ENCODE peak calls at places on chromosomes 6 and 20, in ten cellular contexts. One of them, this sample, is unnamed.
A peak's percentile ranks its signal among the peaks of the same experiment; 100 is the strongest.

GRCh38 chr6:36224918-36225461 is 28.4 kb downstream of the BRPF3 start:
- DNase-seq in A549: no peak
- DNase-seq in psoas muscle: no peak
- DNase-seq in endothelial cell: no peak
- DNase-seq in heart left ventricle: no peak
- DNase-seq in HCT116: no peak
- DNase-seq in stimulated activated CD4-positive, alpha-beta T cell treated with anti-CD3 and anti-CD28 coated beads, Interleukin-1b, Interleukin-23, amount 100 ng/mL, for 24 hours: no peak
- DNase-seq in dorsolateral prefrontal cortex: no peak
- DNase-seq in CD8-positive, alpha-beta memory T cell: no peak
- DNase-seq in activated B cell treated with CpG ODN at 0.5 μM for 24 hours: no peak
- DNase-seq in this sample: no peak

GRCh38 chr6:159819932-159820640 is 20.0 kb downstream of the PNLDC1 start:
- DNase-seq in A549: no peak
- DNase-seq in psoas muscle: no peak
- DNase-seq in endothelial cell: no peak
- DNase-seq in heart left ventricle: no peak
- DNase-seq in HCT116: no peak
- DNase-seq in stimulated activated CD4-positive, alpha-beta T cell treated with anti-CD3 and anti-CD28 coated beads, Interleukin-1b, Interleukin-23, amount 100 ng/mL, for 24 hours: no peak
- DNase-seq in dorsolateral prefrontal cortex: no peak
- DNase-seq in CD8-positive, alpha-beta memory T cell: peak; percentile 58
- DNase-seq in activated B cell treated with CpG ODN at 0.5 μM for 24 hours: no peak
- DNase-seq in this sample: no peak

GRCh38 chr6:77015350-77015749 is 447.9 kb downstream of the HTR1B start:
- DNase-seq in A549: no peak
- DNase-seq in psoas muscle: no peak
- DNase-seq in endothelial cell: no peak
- DNase-seq in heart left ventricle: no peak
- DNase-seq in HCT116: no peak
- DNase-seq in stimulated activated CD4-positive, alpha-beta T cell treated with anti-CD3 and anti-CD28 coated beads, Interleukin-1b, Interleukin-23, amount 100 ng/mL, for 24 hours: no peak
- DNase-seq in dorsolateral prefrontal cortex: no peak
- DNase-seq in CD8-positive, alpha-beta memory T cell: no peak
- DNase-seq in activated B cell treated with CpG ODN at 0.5 μM for 24 hours: no peak
- DNase-seq in this sample: no peak

GRCh38 chr6:76465410-76465809 is 392.9 kb upstream of the IMPG1 start:
- DNase-seq in A549: no peak
- DNase-seq in psoas muscle: no peak
- DNase-seq in endothelial cell: no peak
- DNase-seq in heart left ventricle: no peak
- DNase-seq in HCT116: no peak
- DNase-seq in stimulated activated CD4-positive, alpha-beta T cell treated with anti-CD3 and anti-CD28 coated beads, Interleukin-1b, Interleukin-23, amount 100 ng/mL, for 24 hours: no peak
- DNase-seq in dorsolateral prefrontal cortex: no peak
- DNase-seq in CD8-positive, alpha-beta memory T cell: no peak
- DNase-seq in activated B cell treated with CpG ODN at 0.5 μM for 24 hours: no peak
- DNase-seq in this sample: no peak

GRCh38 chr20:25399038-25399430 is 8.4 kb upstream of the ABHD12 start:
- DNase-seq in A549: peak; percentile 81
- DNase-seq in psoas muscle: no peak
- DNase-seq in endothelial cell: peak; percentile 50
- DNase-seq in heart left ventricle: no peak
- DNase-seq in HCT116: peak; percentile 68
- DNase-seq in stimulated activated CD4-positive, alpha-beta T cell treated with anti-CD3 and anti-CD28 coated beads, Interleukin-1b, Interleukin-23, amount 100 ng/mL, for 24 hours: no peak
- DNase-seq in dorsolateral prefrontal cortex: no peak
- DNase-seq in CD8-positive, alpha-beta memory T cell: peak; percentile 38
- DNase-seq in activated B cell treated with CpG ODN at 0.5 μM for 24 hours: no peak
- DNase-seq in this sample: no peak

GRCh38 chr6:328184-328670 is 35.9 kb downstream of the DUSP22 start:
- DNase-seq in A549: no peak
- DNase-seq in psoas muscle: no peak
- DNase-seq in endothelial cell: no peak
- DNase-seq in heart left ventricle: peak; percentile 66
- DNase-seq in HCT116: no peak
- DNase-seq in stimulated activated CD4-positive, alpha-beta T cell treated with anti-CD3 and anti-CD28 coated beads, Interleukin-1b, Interleukin-23, amount 100 ng/mL, for 24 hours: no peak
- DNase-seq in dorsolateral prefrontal cortex: no peak
- DNase-seq in CD8-positive, alpha-beta memory T cell: no peak
- DNase-seq in activated B cell treated with CpG ODN at 0.5 μM for 24 hours: peak; percentile 20
- DNase-seq in this sample: peak; percentile 48

GRCh38 chr20:1775117-1775516 is 117.5 kb upstream of the SIRPG start:
- DNase-seq in A549: no peak
- DNase-seq in psoas muscle: no peak
- DNase-seq in endothelial cell: no peak
- DNase-seq in heart left ventricle: no peak
- DNase-seq in HCT116: no peak
- DNase-seq in stimulated activated CD4-positive, alpha-beta T cell treated with anti-CD3 and anti-CD28 coated beads, Interleukin-1b, Interleukin-23, amount 100 ng/mL, for 24 hours: no peak
- DNase-seq in dorsolateral prefrontal cortex: no peak
- DNase-seq in CD8-positive, alpha-beta memory T cell: no peak
- DNase-seq in activated B cell treated with CpG ODN at 0.5 μM for 24 hours: no peak
- DNase-seq in this sample: no peak

GRCh38 chr6:351011-351866 is 40.3 kb upstream of the IRF4 start:
- DNase-seq in A549: no peak
- DNase-seq in psoas muscle: no peak
- DNase-seq in endothelial cell: no peak
- DNase-seq in heart left ventricle: no peak
- DNase-seq in HCT116: no peak
- DNase-seq in stimulated activated CD4-positive, alpha-beta T cell treated with anti-CD3 and anti-CD28 coated beads, Interleukin-1b, Interleukin-23, amount 100 ng/mL, for 24 hours: no peak
- DNase-seq in dorsolateral prefrontal cortex: no peak
- DNase-seq in CD8-positive, alpha-beta memory T cell: no peak
- DNase-seq in activated B cell treated with CpG ODN at 0.5 μM for 24 hours: no peak
- DNase-seq in this sample: no peak

GRCh38 chr20:5831539-5832237 is 81.5 kb downstream of the SHLD1 start:
- DNase-seq in A549: no peak
- DNase-seq in psoas muscle: no peak
- DNase-seq in endothelial cell: no peak
- DNase-seq in heart left ventricle: no peak
- DNase-seq in HCT116: no peak
- DNase-seq in stimulated activated CD4-positive, alpha-beta T cell treated with anti-CD3 and anti-CD28 coated beads, Interleukin-1b, Interleukin-23, amount 100 ng/mL, for 24 hours: no peak
- DNase-seq in dorsolateral prefrontal cortex: no peak
- DNase-seq in CD8-positive, alpha-beta memory T cell: no peak
- DNase-seq in activated B cell treated with CpG ODN at 0.5 μM for 24 hours: no peak
- DNase-seq in this sample: no peak

GRCh38 chr6:140909156-140909555 is 1223.6 kb upstream of the GJE1 start:
- DNase-seq in A549: no peak
- DNase-seq in psoas muscle: no peak
- DNase-seq in endothelial cell: no peak
- DNase-seq in heart left ventricle: no peak
- DNase-seq in HCT116: no peak
- DNase-seq in stimulated activated CD4-positive, alpha-beta T cell treated with anti-CD3 and anti-CD28 coated beads, Interleukin-1b, Interleukin-23, amount 100 ng/mL, for 24 hours: no peak
- DNase-seq in dorsolateral prefrontal cortex: no peak
- DNase-seq in CD8-positive, alpha-beta memory T cell: no peak
- DNase-seq in activated B cell treated with CpG ODN at 0.5 μM for 24 hours: no peak
- DNase-seq in this sample: no peak

GRCh38 chr6:168908166-168908565 is 345.5 kb downstream of the THBS2 start:
- DNase-seq in A549: no peak
- DNase-seq in psoas muscle: no peak
- DNase-seq in endothelial cell: no peak
- DNase-seq in heart left ventricle: no peak
- DNase-seq in HCT116: no peak
- DNase-seq in stimulated activated CD4-positive, alpha-beta T cell treated with anti-CD3 and anti-CD28 coated beads, Interleukin-1b, Interleukin-23, amount 100 ng/mL, for 24 hours: no peak
- DNase-seq in dorsolateral prefrontal cortex: no peak
- DNase-seq in CD8-positive, alpha-beta memory T cell: no peak
- DNase-seq in activated B cell treated with CpG ODN at 0.5 μM for 24 hours: no peak
- DNase-seq in this sample: no peak

GRCh38 chr20:43658723-43659419 is 8.0 kb upstream of the MYBL2 start:
- DNase-seq in A549: peak; percentile 29
- DNase-seq in psoas muscle: no peak
- DNase-seq in endothelial cell: no peak
- DNase-seq in heart left ventricle: no peak
- DNase-seq in HCT116: no peak
- DNase-seq in stimulated activated CD4-positive, alpha-beta T cell treated with anti-CD3 and anti-CD28 coated beads, Interleukin-1b, Interleukin-23, amount 100 ng/mL, for 24 hours: no peak
- DNase-seq in dorsolateral prefrontal cortex: no peak
- DNase-seq in CD8-positive, alpha-beta memory T cell: no peak
- DNase-seq in activated B cell treated with CpG ODN at 0.5 μM for 24 hours: no peak
- DNase-seq in this sample: no peak

GRCh38 chr6:159174263-159174974 is 5.2 kb downstream of the FNDC1 start:
- DNase-seq in A549: peak; percentile 53
- DNase-seq in psoas muscle: peak; percentile 80
- DNase-seq in endothelial cell: peak; percentile 86
- DNase-seq in heart left ventricle: peak; percentile 73
- DNase-seq in HCT116: peak; percentile 44
- DNase-seq in stimulated activated CD4-positive, alpha-beta T cell treated with anti-CD3 and anti-CD28 coated beads, Interleukin-1b, Interleukin-23, amount 100 ng/mL, for 24 hours: peak; percentile 56
- DNase-seq in dorsolateral prefrontal cortex: peak; percentile 54
- DNase-seq in CD8-positive, alpha-beta memory T cell: peak; percentile 39
- DNase-seq in activated B cell treated with CpG ODN at 0.5 μM for 24 hours: peak; percentile 52
- DNase-seq in this sample: peak; percentile 70

GRCh38 chr6:90478278-90478677 is 108.6 kb downstream of the MAP3K7 start:
- DNase-seq in A549: no peak
- DNase-seq in psoas muscle: no peak
- DNase-seq in endothelial cell: peak; percentile 29
- DNase-seq in heart left ventricle: no peak
- DNase-seq in HCT116: no peak
- DNase-seq in stimulated activated CD4-positive, alpha-beta T cell treated with anti-CD3 and anti-CD28 coated beads, Interleukin-1b, Interleukin-23, amount 100 ng/mL, for 24 hours: no peak
- DNase-seq in dorsolateral prefrontal cortex: no peak
- DNase-seq in CD8-positive, alpha-beta memory T cell: no peak
- DNase-seq in activated B cell treated with CpG ODN at 0.5 μM for 24 hours: no peak
- DNase-seq in this sample: no peak

GRCh38 chr6:42352856-42353564 is 98.7 kb downstream of the TRERF1 start:
- DNase-seq in A549: peak; percentile 25
- DNase-seq in psoas muscle: no peak
- DNase-seq in endothelial cell: no peak
- DNase-seq in heart left ventricle: no peak
- DNase-seq in HCT116: peak; percentile 31
- DNase-seq in stimulated activated CD4-positive, alpha-beta T cell treated with anti-CD3 and anti-CD28 coated beads, Interleukin-1b, Interleukin-23, amount 100 ng/mL, for 24 hours: no peak
- DNase-seq in dorsolateral prefrontal cortex: no peak
- DNase-seq in CD8-positive, alpha-beta memory T cell: no peak
- DNase-seq in activated B cell treated with CpG ODN at 0.5 μM for 24 hours: no peak
- DNase-seq in this sample: no peak

GRCh38 chr20:34083137-34083536 is 28.9 kb downstream of the EIF2S2 start:
- DNase-seq in A549: peak; percentile 33
- DNase-seq in psoas muscle: peak; percentile 89
- DNase-seq in endothelial cell: no peak
- DNase-seq in heart left ventricle: peak; percentile 87
- DNase-seq in HCT116: no peak
- DNase-seq in stimulated activated CD4-positive, alpha-beta T cell treated with anti-CD3 and anti-CD28 coated beads, Interleukin-1b, Interleukin-23, amount 100 ng/mL, for 24 hours: no peak
- DNase-seq in dorsolateral prefrontal cortex: no peak
- DNase-seq in CD8-positive, alpha-beta memory T cell: no peak
- DNase-seq in activated B cell treated with CpG ODN at 0.5 μM for 24 hours: no peak
- DNase-seq in this sample: peak; percentile 94

GRCh38 chr6:71982385-71982784 is 96.0 kb downstream of the RIMS1 start:
- DNase-seq in A549: no peak
- DNase-seq in psoas muscle: no peak
- DNase-seq in endothelial cell: no peak
- DNase-seq in heart left ventricle: no peak
- DNase-seq in HCT116: no peak
- DNase-seq in stimulated activated CD4-positive, alpha-beta T cell treated with anti-CD3 and anti-CD28 coated beads, Interleukin-1b, Interleukin-23, amount 100 ng/mL, for 24 hours: no peak
- DNase-seq in dorsolateral prefrontal cortex: no peak
- DNase-seq in CD8-positive, alpha-beta memory T cell: no peak
- DNase-seq in activated B cell treated with CpG ODN at 0.5 μM for 24 hours: no peak
- DNase-seq in this sample: no peak

GRCh38 chr20:62742979-62743776 is 34.5 kb downstream of the NTSR1 start:
- DNase-seq in A549: no peak
- DNase-seq in psoas muscle: peak; percentile 36
- DNase-seq in endothelial cell: no peak
- DNase-seq in heart left ventricle: peak; percentile 10
- DNase-seq in HCT116: no peak
- DNase-seq in stimulated activated CD4-positive, alpha-beta T cell treated with anti-CD3 and anti-CD28 coated beads, Interleukin-1b, Interleukin-23, amount 100 ng/mL, for 24 hours: no peak
- DNase-seq in dorsolateral prefrontal cortex: peak; percentile 19
- DNase-seq in CD8-positive, alpha-beta memory T cell: no peak
- DNase-seq in activated B cell treated with CpG ODN at 0.5 μM for 24 hours: no peak
- DNase-seq in this sample: peak; percentile 14

GRCh38 chr6:52499026-52499425 is 77.8 kb downstream of the TRAM2 start:
- DNase-seq in A549: no peak
- DNase-seq in psoas muscle: no peak
- DNase-seq in endothelial cell: no peak
- DNase-seq in heart left ventricle: no peak
- DNase-seq in HCT116: no peak
- DNase-seq in stimulated activated CD4-positive, alpha-beta T cell treated with anti-CD3 and anti-CD28 coated beads, Interleukin-1b, Interleukin-23, amount 100 ng/mL, for 24 hours: no peak
- DNase-seq in dorsolateral prefrontal cortex: no peak
- DNase-seq in CD8-positive, alpha-beta memory T cell: no peak
- DNase-seq in activated B cell treated with CpG ODN at 0.5 μM for 24 hours: no peak
- DNase-seq in this sample: no peak

GRCh38 chr6:83884523-83884922 is 25.0 kb downstream of the CYB5R4 start:
- DNase-seq in A549: peak; percentile 41
- DNase-seq in psoas muscle: no peak
- DNase-seq in endothelial cell: no peak
- DNase-seq in heart left ventricle: no peak
- DNase-seq in HCT116: peak; percentile 42
- DNase-seq in stimulated activated CD4-positive, alpha-beta T cell treated with anti-CD3 and anti-CD28 coated beads, Interleukin-1b, Interleukin-23, amount 100 ng/mL, for 24 hours: no peak
- DNase-seq in dorsolateral prefrontal cortex: no peak
- DNase-seq in CD8-positive, alpha-beta memory T cell: peak; percentile 33
- DNase-seq in activated B cell treated with CpG ODN at 0.5 μM for 24 hours: no peak
- DNase-seq in this sample: no peak

GRCh38 chr20:54704032-54704635 is 228.7 kb downstream of the DOK5 start:
- DNase-seq in A549: no peak
- DNase-seq in psoas muscle: no peak
- DNase-seq in endothelial cell: no peak
- DNase-seq in heart left ventricle: no peak
- DNase-seq in HCT116: no peak
- DNase-seq in stimulated activated CD4-positive, alpha-beta T cell treated with anti-CD3 and anti-CD28 coated beads, Interleukin-1b, Interleukin-23, amount 100 ng/mL, for 24 hours: no peak
- DNase-seq in dorsolateral prefrontal cortex: no peak
- DNase-seq in CD8-positive, alpha-beta memory T cell: no peak
- DNase-seq in activated B cell treated with CpG ODN at 0.5 μM for 24 hours: no peak
- DNase-seq in this sample: no peak

GRCh38 chr6:168342626-168343025 is 23.0 kb upstream of the DACT2 start:
- DNase-seq in A549: no peak
- DNase-seq in psoas muscle: no peak
- DNase-seq in endothelial cell: no peak
- DNase-seq in heart left ventricle: no peak
- DNase-seq in HCT116: no peak
- DNase-seq in stimulated activated CD4-positive, alpha-beta T cell treated with anti-CD3 and anti-CD28 coated beads, Interleukin-1b, Interleukin-23, amount 100 ng/mL, for 24 hours: no peak
- DNase-seq in dorsolateral prefrontal cortex: no peak
- DNase-seq in CD8-positive, alpha-beta memory T cell: no peak
- DNase-seq in activated B cell treated with CpG ODN at 0.5 μM for 24 hours: no peak
- DNase-seq in this sample: peak; percentile 73

GRCh38 chr20:8303651-8304050 is 171.6 kb downstream of the PLCB1 start:
- DNase-seq in A549: no peak
- DNase-seq in psoas muscle: no peak
- DNase-seq in endothelial cell: no peak
- DNase-seq in heart left ventricle: no peak
- DNase-seq in HCT116: no peak
- DNase-seq in stimulated activated CD4-positive, alpha-beta T cell treated with anti-CD3 and anti-CD28 coated beads, Interleukin-1b, Interleukin-23, amount 100 ng/mL, for 24 hours: no peak
- DNase-seq in dorsolateral prefrontal cortex: no peak
- DNase-seq in CD8-positive, alpha-beta memory T cell: no peak
- DNase-seq in activated B cell treated with CpG ODN at 0.5 μM for 24 hours: no peak
- DNase-seq in this sample: no peak

GRCh38 chr6:136007355-136007754 is 155.9 kb downstream of the PDE7B start:
- DNase-seq in A549: no peak
- DNase-seq in psoas muscle: no peak
- DNase-seq in endothelial cell: no peak
- DNase-seq in heart left ventricle: no peak
- DNase-seq in HCT116: no peak
- DNase-seq in stimulated activated CD4-positive, alpha-beta T cell treated with anti-CD3 and anti-CD28 coated beads, Interleukin-1b, Interleukin-23, amount 100 ng/mL, for 24 hours: no peak
- DNase-seq in dorsolateral prefrontal cortex: no peak
- DNase-seq in CD8-positive, alpha-beta memory T cell: no peak
- DNase-seq in activated B cell treated with CpG ODN at 0.5 μM for 24 hours: no peak
- DNase-seq in this sample: no peak

GRCh38 chr6:63824722-63825121 is 189.1 kb downstream of the PHF3 start:
- DNase-seq in A549: no peak
- DNase-seq in psoas muscle: peak; percentile 46
- DNase-seq in endothelial cell: no peak
- DNase-seq in heart left ventricle: no peak
- DNase-seq in HCT116: no peak
- DNase-seq in stimulated activated CD4-positive, alpha-beta T cell treated with anti-CD3 and anti-CD28 coated beads, Interleukin-1b, Interleukin-23, amount 100 ng/mL, for 24 hours: no peak
- DNase-seq in dorsolateral prefrontal cortex: no peak
- DNase-seq in CD8-positive, alpha-beta memory T cell: no peak
- DNase-seq in activated B cell treated with CpG ODN at 0.5 μM for 24 hours: no peak
- DNase-seq in this sample: no peak

GRCh38 chr20:36606171-36607116 is 865 bp downstream of the RAB5IF start:
- DNase-seq in A549: peak; percentile 61
- DNase-seq in psoas muscle: no peak
- DNase-seq in endothelial cell: peak; percentile 9
- DNase-seq in heart left ventricle: no peak
- DNase-seq in HCT116: no peak
- DNase-seq in stimulated activated CD4-positive, alpha-beta T cell treated with anti-CD3 and anti-CD28 coated beads, Interleukin-1b, Interleukin-23, amount 100 ng/mL, for 24 hours: no peak
- DNase-seq in dorsolateral prefrontal cortex: no peak
- DNase-seq in CD8-positive, alpha-beta memory T cell: no peak
- DNase-seq in activated B cell treated with CpG ODN at 0.5 μM for 24 hours: no peak
- DNase-seq in this sample: peak; percentile 78

GRCh38 chr6:5105146-5105545 is 20.0 kb downstream of the PPP1R3G start:
- DNase-seq in A549: no peak
- DNase-seq in psoas muscle: peak; percentile 14
- DNase-seq in endothelial cell: no peak
- DNase-seq in heart left ventricle: no peak
- DNase-seq in HCT116: no peak
- DNase-seq in stimulated activated CD4-positive, alpha-beta T cell treated with anti-CD3 and anti-CD28 coated beads, Interleukin-1b, Interleukin-23, amount 100 ng/mL, for 24 hours: no peak
- DNase-seq in dorsolateral prefrontal cortex: no peak
- DNase-seq in CD8-positive, alpha-beta memory T cell: no peak
- DNase-seq in activated B cell treated with CpG ODN at 0.5 μM for 24 hours: no peak
- DNase-seq in this sample: no peak

GRCh38 chr20:19412254-19412653 is 199.8 kb downstream of the SLC24A3 start:
- DNase-seq in A549: no peak
- DNase-seq in psoas muscle: no peak
- DNase-seq in endothelial cell: no peak
- DNase-seq in heart left ventricle: no peak
- DNase-seq in HCT116: no peak
- DNase-seq in stimulated activated CD4-positive, alpha-beta T cell treated with anti-CD3 and anti-CD28 coated beads, Interleukin-1b, Interleukin-23, amount 100 ng/mL, for 24 hours: no peak
- DNase-seq in dorsolateral prefrontal cortex: no peak
- DNase-seq in CD8-positive, alpha-beta memory T cell: no peak
- DNase-seq in activated B cell treated with CpG ODN at 0.5 μM for 24 hours: no peak
- DNase-seq in this sample: no peak